ENCODE peak calls at places on chromosomes 1 and 21, in six cellular contexts. G is foreskin fibroblast, W is cardiac fibroblast, Q is mesothelial cell of epicardium, U is astrocyte of the cerebellum, P is PC-9. X is an unnamed sample.

GRCh38 chr21:42513985-42514882 is 582 bp downstream of the SLC37A1 start:
- DNase-seq in P (peak; percentile 42), G (peak; percentile 11), W (no peak), Q (peak; percentile 57), U (no peak), X (no peak)

GRCh38 chr21:45990741-45991605 is 9.4 kb downstream of the COL6A1 start:
- DNase-seq in Q (peak; percentile 35), P (no peak), G (peak; percentile 6), U (no peak), W (no peak), X (no peak)

GRCh38 chr1:116568925-116569490 is 1.8 kb downstream of the CD58 start:
- DNase-seq in Q (no peak), U (no peak), P (no peak), G (no peak), W (no peak), X (no peak)

GRCh38 chr1:89842547-89843278 is 21.9 kb downstream of the LRRC8D start:
- DNase-seq in Q (no peak), P (no peak), U (no peak), G (peak; percentile 58), W (peak; percentile 65), X (peak; percentile 68)

GRCh38 chr1:155186266-155186954 is 12.8 kb downstream of the TRIM46 start:
- DNase-seq in Q (no peak), G (no peak), W (no peak), P (no peak), U (no peak), X (no peak)

GRCh38 chr21:26832513-26832912 is 12.7 kb downstream of the ADAMTS1 start:
- DNase-seq in P (no peak), U (no peak), W (no peak), Q (no peak), G (no peak), X (no peak)

GRCh38 chr1:224747578-224747977 is 131.5 kb downstream of the CNIH3 start:
- DNase-seq in G (peak; percentile 71), U (peak; percentile 31), P (no peak), W (peak; percentile 63), Q (no peak), X (peak; percentile 22)

GRCh38 chr1:64624446-64624766 is 120.5 kb upstream of the RAVER2 start:
- DNase-seq in Q (no peak), W (peak; percentile 36), P (no peak), G (peak; percentile 43), U (peak; percentile 67), X (peak; percentile 81)

GRCh38 chr1:224624432-224624831 is 8.3 kb downstream of the CNIH3 start:
- DNase-seq in G (no peak), U (no peak), P (no peak), Q (no peak), W (no peak), X (no peak)

DNA sequence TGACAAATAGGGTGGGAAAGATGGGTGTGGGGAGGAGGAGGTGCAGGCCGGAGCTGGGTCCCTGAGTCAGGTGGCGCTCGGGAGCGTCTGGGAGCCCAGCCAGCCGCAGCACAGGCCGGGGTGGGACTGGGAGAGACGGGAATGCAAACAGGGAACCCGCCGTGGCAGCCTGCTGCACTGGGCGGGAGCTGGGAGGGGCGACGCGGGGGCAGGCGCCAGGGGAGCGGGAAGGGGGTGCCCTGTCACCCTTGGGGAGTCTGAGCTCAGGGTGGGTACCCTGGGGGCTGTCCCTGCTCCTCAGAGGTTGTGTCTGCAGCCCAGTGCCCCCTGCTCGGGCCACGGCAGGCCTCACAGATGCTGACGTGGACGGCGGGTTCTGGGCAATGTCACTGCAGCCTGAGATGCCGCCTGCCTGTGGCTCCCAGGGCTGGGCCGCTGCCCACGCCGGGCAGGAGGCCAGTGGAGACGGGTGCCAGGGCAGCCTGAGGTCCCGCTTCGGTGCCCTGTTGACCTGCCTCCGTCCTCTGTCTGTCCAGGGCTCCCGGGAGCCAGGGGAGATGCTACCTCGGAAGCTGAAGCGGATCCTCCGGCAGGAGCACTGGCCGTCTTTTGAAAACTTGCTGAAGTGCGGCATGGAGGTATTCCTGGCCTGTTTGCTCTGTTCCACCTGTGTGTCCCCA is 16.6 kb upstream of the LRRC3 start:
- DNase-seq in W (no peak), P (peak; percentile 9), Q (no peak), G (no peak), U (no peak), X (no peak)
- TF ChIP-seq CTCF in W (no peak), P (no peak), Q (no peak), G (no peak), U (no peak), X (no peak)

DNA sequence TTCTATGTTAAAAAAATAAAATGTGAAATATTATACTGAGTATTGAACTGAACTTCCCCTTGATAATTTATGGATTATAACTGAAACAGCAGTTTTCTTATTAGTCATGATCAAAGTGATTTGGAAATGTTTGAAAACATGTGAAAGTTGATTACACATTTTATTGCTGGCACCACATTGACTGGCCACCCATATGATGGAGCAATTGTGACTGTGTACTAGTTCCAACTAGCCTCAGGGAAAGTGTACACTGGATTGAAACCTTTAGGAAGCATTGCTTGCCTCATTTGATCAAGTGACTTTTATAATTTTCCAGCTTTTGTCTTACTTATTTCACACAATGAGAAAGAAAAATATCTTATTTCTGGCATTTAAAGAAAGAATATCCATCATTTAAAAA is 128.0 kb upstream of the ADGRL2 start:
- DNase-seq in Q (no peak), P (no peak), W (no peak), U (no peak), G (no peak), X (no peak)
- TF ChIP-seq CTCF in Q (no peak), P (no peak), W (no peak), U (no peak), G (no peak), X (no peak)

GRCh38 chr1:4174291-4175200 is 274.5 kb upstream of the C1orf174 start:
- DNase-seq in P (no peak), G (no peak), U (no peak), W (no peak), Q (no peak), X (no peak)

GRCh38 chr1:4171480-4172450 is 271.7 kb upstream of the C1orf174 start:
- DNase-seq in U (no peak), Q (no peak), W (no peak), P (no peak), G (no peak), X (no peak)

GRCh38 chr1:4170953-4171352 is 270.9 kb upstream of the C1orf174 start:
- DNase-seq in P (no peak), U (no peak), G (no peak), W (no peak), Q (no peak), X (no peak)

GRCh38 chr1:4173731-4174130 is 273.7 kb upstream of the C1orf174 start:
- DNase-seq in G (no peak), P (no peak), U (no peak), Q (no peak), W (no peak), X (no peak)

DNA sequence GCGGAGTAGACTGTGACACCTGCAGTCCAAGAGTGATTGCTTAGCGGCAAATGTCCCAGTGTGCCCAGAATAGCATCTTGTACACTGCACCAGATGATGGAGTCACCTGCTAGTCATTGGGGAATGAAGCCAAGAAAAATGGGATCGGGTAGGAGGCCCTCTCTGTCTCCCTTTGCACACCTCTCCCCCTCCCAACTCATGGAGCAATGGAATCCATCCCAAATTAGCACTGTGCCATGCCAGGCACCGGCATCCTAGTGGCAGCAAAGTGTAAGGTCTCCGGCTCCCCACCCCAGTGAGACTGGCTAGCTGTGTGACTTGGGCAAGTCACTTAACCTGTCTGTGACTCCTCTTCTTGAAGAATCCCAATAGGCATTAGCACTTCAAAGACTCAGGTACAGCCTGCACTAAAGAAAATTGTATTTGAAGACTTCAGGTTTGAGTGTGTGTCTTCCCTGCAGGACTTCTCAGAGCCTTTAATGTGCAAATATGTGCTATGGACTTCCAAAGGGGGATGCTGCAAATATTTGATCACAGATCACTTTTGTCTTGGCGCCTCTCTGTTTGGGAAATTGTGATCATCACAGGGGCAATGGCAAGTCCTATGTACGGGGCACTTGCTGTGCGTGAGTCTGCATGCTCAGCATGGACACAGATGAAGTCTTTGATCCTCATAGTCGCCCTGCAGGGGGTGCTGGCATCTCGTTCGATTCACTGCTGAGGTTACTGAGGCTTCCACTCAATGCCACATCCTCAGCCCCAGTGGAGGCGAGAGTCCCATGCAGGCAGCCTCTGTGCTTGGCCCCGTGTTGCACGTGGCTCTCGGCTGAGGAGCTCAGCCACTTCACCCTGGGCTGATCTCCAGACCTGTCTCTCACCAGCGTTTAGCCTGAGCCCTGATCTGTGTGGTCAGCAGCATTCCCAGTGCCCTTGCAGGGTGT is 272.9 kb upstream of the C1orf174 start:
- DNase-seq in U (no peak), Q (no peak), G (no peak), P (no peak), W (no peak), X (no peak)
- TF ChIP-seq CTCF in U (no peak), Q (no peak), G (no peak), P (no peak), W (no peak), X (no peak)

GRCh38 chr1:240413732-240414131 is 198.2 kb downstream of the GREM2 start:
- DNase-seq in Q (no peak), P (no peak), U (no peak), W (peak; percentile 44), G (peak; percentile 23), X (peak; percentile 34)
- TF ChIP-seq CTCF in Q (no peak), P (no peak), U (no peak), W (no peak), G (no peak), X (no peak)

DNA sequence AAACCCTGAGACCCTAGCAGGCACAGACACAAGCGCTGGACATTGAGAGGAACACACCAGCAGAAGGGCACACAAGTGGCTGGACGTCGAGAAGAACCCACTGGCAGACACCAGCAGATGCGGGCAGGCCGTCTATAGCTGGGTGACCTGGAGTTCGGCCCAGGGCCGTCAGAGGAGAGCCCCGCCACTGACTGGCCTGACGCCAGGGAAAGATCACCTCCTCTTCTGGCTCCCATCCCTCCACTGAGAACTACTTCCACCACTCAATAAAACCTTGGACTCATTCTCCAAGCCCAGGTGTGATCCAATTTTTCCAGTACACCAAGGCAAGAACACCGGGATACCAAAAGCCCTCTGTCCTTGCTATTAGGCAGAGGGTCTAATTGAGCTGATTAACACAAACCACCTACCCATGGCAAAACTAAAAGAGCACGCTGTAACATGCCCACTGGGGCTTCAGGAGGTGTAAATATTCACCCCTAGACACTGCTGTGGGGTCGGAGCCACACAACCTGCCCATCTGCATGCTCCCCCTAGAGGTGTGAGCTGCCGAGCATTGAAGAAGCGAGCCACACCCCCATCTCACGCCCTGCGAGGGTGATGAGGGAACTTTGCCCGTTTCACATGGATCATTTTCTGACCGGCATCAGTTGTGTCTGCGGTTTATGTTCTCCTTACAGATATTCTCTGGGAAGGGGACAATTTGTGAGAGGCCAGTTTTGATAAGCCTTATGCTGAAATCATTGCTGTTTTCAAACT is 104.8 kb downstream of the HLX start:
- DNase-seq in Q (no peak), G (no peak), P (no peak), U (no peak), W (no peak), X (no peak)
- TF ChIP-seq CTCF in Q (no peak), G (no peak), P (no peak), U (no peak), W (peak; percentile 6), X (peak; percentile 14)

DNA sequence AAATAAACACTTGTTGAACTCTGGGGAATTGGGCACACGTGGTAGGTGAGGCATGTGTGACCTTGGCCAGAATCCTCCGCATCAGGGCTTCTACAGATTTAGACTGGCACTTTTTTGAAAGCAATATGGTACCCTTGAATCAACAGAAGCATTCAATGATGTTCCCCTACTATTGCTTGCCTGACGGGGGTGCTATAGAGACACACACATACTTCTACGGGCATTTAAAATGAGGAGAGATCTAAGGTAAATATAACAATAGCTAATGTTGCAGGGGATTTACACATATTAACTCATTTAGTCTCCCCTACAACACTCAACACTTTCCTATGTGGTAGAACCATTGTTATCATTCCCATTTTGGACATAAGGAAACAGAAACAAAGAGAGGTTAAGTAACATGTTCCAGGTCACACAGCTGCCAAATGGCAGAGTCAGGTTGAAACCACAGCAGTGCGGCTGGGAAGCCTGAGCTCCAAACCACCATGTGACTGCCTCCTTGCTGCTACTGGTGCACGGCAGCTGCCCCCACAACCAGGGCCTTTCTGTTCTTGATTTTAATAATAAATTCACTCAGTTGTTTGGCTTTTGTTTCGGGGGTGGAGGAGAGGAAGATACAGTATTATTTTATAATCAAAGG is 147.4 kb downstream of the ZNF281 start:
- DNase-seq in U (no peak), W (no peak), Q (no peak), P (no peak), G (no peak), X (no peak)
- TF ChIP-seq CTCF in U (no peak), W (peak; percentile 7), Q (no peak), P (no peak), G (no peak), X (no peak)

X was measured in choroid plexus epithelial cell.